ENCODE peak calls at places on chromosomes 1 and 21, in six cellular contexts. I is kidney epithelial cell; B is Daoy; T is transverse colon; C is colonic mucosa; V is stimulated activated naive B cell treated with anti-CD40 and anti-IgM and Interleukin-4, amounts not matched to agents 10 μg/mL and 1 μg/mL and 100 μg/mL, for 72 hours. P is an unnamed sample.

GRCh38 chr1:153001382-153001781 is at the start of gene SPRR3:
- DNase-seq in C (no peak), B (no peak), I (no peak), V (no peak), T (no peak), P (no peak)

GRCh38 chr1:185352067-185352466 is 35.0 kb upstream of the IVNS1ABP start:
- DNase-seq in T (no peak), V (no peak), I (no peak), C (no peak), B (no peak), P (no peak)

GRCh38 chr1:206808615-206809014 is 36.3 kb upstream of the IL10 start:
- DNase-seq in B (peak), I (no peak), T (peak), C (no peak), V (no peak), P (peak)

GRCh38 chr1:1356166-1356795 is 2.1 kb downstream of the MXRA8 start:
- DNase-seq in T (no peak), C (no peak), I (no peak), B (no peak), V (no peak), P (no peak)

GRCh38 chr1:225777583-225778411 is at the start of gene SRP9:
- DNase-seq in I (peak), C (peak), T (peak), B (peak), V (peak), P (peak)

GRCh38 chr21:40809673-40810072 is 37.3 kb downstream of the DSCAM start:
- DNase-seq in C (no peak), V (no peak), I (no peak), B (peak), T (no peak), P (no peak)

GRCh38 chr1:110466646-110467280 is 15.8 kb downstream of the PROK1 start:
- DNase-seq in B (no peak), V (no peak), T (no peak), C (no peak), I (no peak), P (no peak)

GRCh38 chr21:17651526-17651925 is 38.8 kb upstream of the BTG3 start:
- DNase-seq in C (no peak), T (no peak), B (no peak), V (no peak), I (no peak), P (no peak)

GRCh38 chr1:160032165-160032827 is 506 bp upstream of the PIGM start:
- DNase-seq in C (peak), V (no peak), I (no peak), B (peak), T (peak), P (no peak)

GRCh38 chr1:62301726-62302390 is 17.4 kb downstream of the KANK4 start:
- DNase-seq in T (no peak), I (no peak), B (no peak), V (no peak), C (no peak), P (no peak)

GRCh38 chr21:32951041-32951440 is 74.7 kb upstream of the OLIG2 start:
- DNase-seq in V (no peak), I (no peak), C (no peak), B (no peak), T (no peak), P (no peak)

GRCh38 chr1:28282426-28283407 is 23.4 kb downstream of the SESN2 start:
- DNase-seq in I (no peak), B (no peak), T (peak), V (no peak), C (peak), P (no peak)

GRCh38 chr1:154466879-154467767 is 34.9 kb upstream of the TDRD10 start:
- DNase-seq in V (no peak), I (no peak), C (no peak), B (no peak), T (no peak), P (no peak)

GRCh38 chr21:34909492-34910292 is 139.4 kb downstream of the RUNX1 start:
- DNase-seq in C (no peak), T (no peak), I (no peak), B (no peak), V (no peak), P (no peak)

GRCh38 chr1:201599548-201599947 is 60.6 kb downstream of the NAV1 start:
- DNase-seq in C (no peak), B (no peak), V (no peak), T (no peak), I (no peak), P (no peak)

GRCh38 chr1:229229721-229230135 is 41.2 kb upstream of the RAB4A start:
- DNase-seq in B (no peak), I (no peak), V (no peak), T (peak), C (peak), P (no peak)

GRCh38 chr1:83548311-83548710 is 450.6 kb downstream of the TTLL7 start:
- DNase-seq in B (no peak), V (no peak), C (no peak), T (no peak), I (no peak), P (no peak)

P was measured in effector CD4-positive, alpha-beta T cell.